ENCODE peak calls at places on chromosomes 5 and 9, in seven cellular contexts. B, I, J, A, U, C and T are unnamed samples. For H3K36me3, the result is how much of the 10 kb centered on the place peaks cover.

GRCh38 chr5:154708207-154708606 is 47.0 kb upstream of the LARP1 start:
- DNase-seq in J (no peak), I (no peak), C (no peak), A (no peak), B (no peak), U (no peak), T (no peak)

GRCh38 chr9:5976668-5977397 is 38.6 kb downstream of the RANBP6 start:
- DNase-seq in B (no peak), C (no peak), U (no peak), A (no peak), J (peak), I (peak), T (no peak)

GRCh38 chr5:83688321-83688720 is 32.3 kb downstream of the HAPLN1 start:
- DNase-seq in B (no peak), J (no peak), A (no peak), U (no peak), C (no peak), I (no peak), T (no peak)

GRCh38 chr9:123420560-123421210 is 64.7 kb downstream of the CRB2 start:
- DNase-seq in C (no peak), A (no peak), I (no peak), B (no peak), J (no peak), U (no peak), T (no peak)

GRCh38 chr9:79360387-79361347 is 211.1 kb upstream of the TLE4 start:
- DNase-seq in B (no peak), U (peak), C (no peak), J (peak), I (no peak), A (no peak), T (no peak)

GRCh38 chr9:36149197-36149596 is 12.7 kb downstream of the GLIPR2 start:
- DNase-seq in A (peak), B (no peak), J (peak), I (no peak), C (no peak), U (no peak), T (no peak)

GRCh38 chr9:108274971-108275370 is 580.8 kb downstream of the ACTL7B start:
- DNase-seq in A (no peak), U (no peak), J (no peak), I (no peak), B (no peak), C (no peak), T (no peak)

GRCh38 chr5:73906277-73906676 is 280.3 kb downstream of the ARHGEF28 start:
- DNase-seq in U (no peak), C (no peak), J (no peak), B (no peak), A (no peak), I (no peak), T (no peak)

GRCh38 chr9:123073991-123074422 is 40.5 kb downstream of the GPR21 start:
- DNase-seq in I (no peak), C (no peak), U (no peak), A (no peak), J (peak), B (no peak), T (no peak)

GRCh38 chr9:70571247-70571646 is 156.8 kb upstream of the KLF9 start:
- DNase-seq in A (no peak), C (no peak), I (no peak), B (no peak), U (no peak), J (no peak), T (no peak)

GRCh38 chr9:108443278-108443633 is 412.5 kb downstream of the ACTL7B start:
- DNase-seq in B (no peak), U (no peak), I (no peak), J (peak), C (no peak), A (no peak), T (no peak)

GRCh38 chr5:87069974-87070608 is 197.6 kb upstream of the RASA1 start:
- DNase-seq in B (peak), I (peak), J (peak), C (peak), U (no peak), A (no peak), T (no peak)

GRCh38 chr9:114616684-114617520 is 5.8 kb downstream of the TMEM268 start:
- DNase-seq in C (peak), U (no peak), A (peak), J (no peak), B (no peak), I (peak), T (peak)

GRCh38 chr5:142874537-142874936 is 104.4 kb downstream of the ARHGAP26 start:
- DNase-seq in J (no peak), U (no peak), C (no peak), I (no peak), A (no peak), B (no peak), T (no peak)

GRCh38 chr5:137888875-137889759 is at the start of gene PKD2L2:
- DNase-seq in C (peak), U (peak), I (peak), J (peak), A (peak), B (no peak), T (peak)

GRCh38 chr9:21506910-21507795 is 25.0 kb upstream of the IFNE start:
- DNase-seq in B (no peak), I (no peak), U (no peak), C (no peak), J (peak), A (no peak), T (no peak)

GRCh38 chr5:128844354-128844923 is 120.8 kb upstream of the SLC27A6 start:
- DNase-seq in U (no peak), I (no peak), C (no peak), J (peak), B (no peak), A (no peak), T (no peak)

GRCh38 chr5:170266570-170267379 is 30.8 kb downstream of the LCP2 start:
- DNase-seq in C (no peak), J (no peak), I (no peak), U (no peak), A (no peak), B (no peak), T (no peak)

GRCh38 chr5:170265527-170265926 is 32.0 kb downstream of the LCP2 start:
- DNase-seq in I (no peak), U (no peak), C (no peak), B (no peak), A (peak), J (no peak), T (no peak)

GRCh38 chr5:170262061-170262764 is 29.4 kb downstream of the C5orf58 start:
- DNase-seq in A (no peak), J (no peak), I (no peak), C (no peak), B (no peak), U (no peak), T (no peak)

GRCh38 chr5:170267431-170268152 is 30.0 kb downstream of the LCP2 start:
- DNase-seq in I (peak), A (peak), U (no peak), J (peak), C (peak), B (peak), T (no peak)

DNA sequence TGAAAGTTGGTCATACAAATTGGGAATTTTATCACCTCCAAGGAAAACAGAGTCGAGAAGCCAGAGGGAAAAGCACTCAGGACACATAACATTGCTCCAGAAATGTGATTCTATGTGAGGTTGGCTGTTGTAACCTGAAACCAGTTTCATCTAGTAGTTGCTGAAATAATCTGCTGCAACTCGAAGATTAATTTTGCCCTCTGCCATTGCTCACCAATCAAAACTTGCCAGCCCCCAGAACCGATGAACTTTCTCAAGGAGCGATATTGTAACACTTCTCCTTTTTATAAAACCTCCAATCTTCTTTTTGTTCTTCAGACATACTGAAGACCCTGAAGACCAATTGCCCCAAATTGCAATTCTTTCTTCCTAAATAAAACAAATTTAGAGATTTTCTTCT is 31.1 kb downstream of the C5orf58 start:
- DNase-seq in I (no peak), B (no peak), A (no peak), U (no peak), C (no peak), J (no peak), T (no peak)
- H3K36me3 ChIP-seq in I (under half), B (under half), A (under half), U (under half), C (under half), J (under half), T (under half)

GRCh38 chr9:84271004-84271886 is 69.3 kb downstream of the SLC28A3 start:
- DNase-seq in C (peak), U (no peak), I (no peak), J (peak), B (no peak), A (peak), T (no peak)
- H3K4me3 ChIP-seq in C (no peak), U (no peak), I (peak), J (peak), B (no peak), A (no peak), T (no peak)

GRCh38 chr5:435961-436640 is 6.9 kb upstream of the EXOC3 start:
- DNase-seq in J (peak), I (no peak), A (no peak), C (no peak), B (no peak), U (no peak), T (no peak)
- TF ChIP-seq POLR2A in J (no peak), I (peak), A (no peak), C (no peak), B (no peak), U (no peak), T (no peak)

GRCh38 chr9:137111788-137112563 is 2.6 kb downstream of the DPP7 start:
- DNase-seq in I (no peak), J (no peak), U (no peak), A (no peak), C (no peak), B (no peak), T (no peak)
- H3K36me3 ChIP-seq in I (under half), J (under half), U (under half), A (under half), C (under half), B (under half), T (half or more)

GRCh38 chr9:127768666-127769065 is 9.8 kb downstream of the SH2D3C start:
- DNase-seq in I (no peak), C (no peak), U (no peak), J (no peak), A (no peak), B (no peak), T (no peak)

GRCh38 chr9:127769101-127769500 is 9.4 kb downstream of the SH2D3C start:
- DNase-seq in U (no peak), B (no peak), I (no peak), A (no peak), C (no peak), J (no peak), T (no peak)

GRCh38 chr9:127767909-127768331 is 10.5 kb downstream of the SH2D3C start:
- DNase-seq in C (no peak), B (no peak), J (peak), I (no peak), U (no peak), A (no peak), T (no peak)

GRCh38 chr9:127765418-127765817 is 13.0 kb downstream of the SH2D3C start:
- DNase-seq in A (no peak), B (no peak), J (no peak), I (no peak), C (no peak), U (no peak), T (no peak)

GRCh38 chr9:127767405-127767804 is 11.1 kb downstream of the SH2D3C start:
- DNase-seq in A (no peak), U (no peak), B (no peak), I (no peak), J (no peak), C (no peak), T (no peak)
- H3K4me3 ChIP-seq in A (no peak), U (no peak), B (no peak), I (no peak), J (no peak), C (no peak), T (no peak)

GRCh38 chr9:83979812-83980394 is at the start of gene HNRNPK:
- DNase-seq in I (peak), C (peak), U (peak), B (peak), J (peak), A (peak), T (peak)

GRCh38 chr9:83981126-83981871 is 694 bp downstream of the RMI1 start:
- DNase-seq in A (no peak), U (no peak), I (no peak), J (peak), C (no peak), B (no peak), T (no peak)

GRCh38 chr9:83977196-83977595 is 2.8 kb downstream of the HNRNPK start:
- DNase-seq in I (no peak), J (no peak), A (no peak), B (no peak), U (no peak), C (no peak), T (no peak)

GRCh38 chr9:83980395-83981125 is at the start of gene RMI1:
- DNase-seq in U (peak), A (peak), J (peak), I (peak), B (peak), C (peak), T (peak)

GRCh38 chr9:83978992-83979811 is 813 bp downstream of the HNRNPK start:
- DNase-seq in B (no peak), U (peak), I (no peak), C (peak), J (peak), A (peak), T (peak)
- TF ChIP-seq POLR2A in B (no peak), U (no peak), I (no peak), C (peak), J (peak), A (peak), T (no peak)

GRCh38 chr5:7881091-7881490 is 12.1 kb downstream of the MTRR start:
- DNase-seq in U (no peak), J (no peak), I (no peak), A (no peak), C (no peak), B (no peak), T (no peak)
- H3K36me3 ChIP-seq in U (half or more), J (under half), I (under half), A (under half), C (under half), B (under half), T (under half)

DNA sequence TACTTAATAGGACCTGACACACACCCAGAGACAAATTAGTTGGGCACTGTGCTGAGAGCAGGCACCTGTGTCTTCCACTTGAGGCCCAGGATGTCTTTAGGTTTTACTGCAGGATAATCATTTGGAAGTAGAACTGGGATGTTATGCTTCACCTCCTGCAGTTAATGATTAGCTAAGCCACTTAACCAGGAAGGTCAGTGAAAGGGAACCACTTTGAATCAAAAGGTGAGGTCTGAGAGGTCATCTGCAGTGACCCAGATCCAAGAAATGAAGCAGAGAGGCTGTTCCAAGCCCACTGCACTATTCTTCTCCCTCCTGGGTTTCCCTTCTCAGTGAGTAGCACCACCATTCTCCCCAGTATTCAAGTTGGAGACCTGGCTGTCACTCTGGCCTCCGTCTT is 110.5 kb downstream of the SNX18 start:
- DNase-seq in U (no peak), B (no peak), I (no peak), A (no peak), J (no peak), C (no peak), T (no peak)
- H3K4me3 ChIP-seq in U (no peak), B (no peak), I (no peak), A (no peak), J (no peak), C (no peak), T (no peak)